ENCODE peak calls at places on chromosomes 16 and 17, in nine cellular contexts. K is body of pancreas; S is psoas muscle; C is right atrium auricular region; Q is SJSA1; G is OCI-LY7; Y is effector memory CD4-positive, alpha-beta T cell; U is neural progenitor cell; A is ascending aorta. W is an unnamed sample.

GRCh38 chr17:78599419-78599818 is 22.2 kb upstream of the DNAH17 start:
- DNase-seq in C (no peak), Y (no peak), S (no peak), Q (no peak), K (no peak), U (no peak), A (no peak), G (no peak), W (no peak)

GRCh38 chr17:32596666-32597065 is 109.9 kb downstream of the CDK5R1 start:
- DNase-seq in S (no peak), U (no peak), A (no peak), Y (no peak), K (no peak), Q (no peak), G (no peak), C (no peak), W (no peak)

GRCh38 chr16:75256059-75256870 is 4.8 kb upstream of the BCAR1 start:
- DNase-seq in S (peak; percentile 64), Q (no peak), C (no peak), Y (no peak), K (peak; percentile 41), G (no peak), A (peak; percentile 86), U (no peak), W (peak; percentile 62)

GRCh38 chr16:10876799-10877341 is at the start of gene CIITA:
- DNase-seq in Q (no peak), G (peak; percentile 97), Y (peak; percentile 11), K (peak; percentile 71), C (peak; percentile 84), A (peak; percentile 88), S (peak; percentile 82), U (no peak), W (no peak)

GRCh38 chr17:50133028-50133768 is 3.2 kb upstream of the SAMD14 start:
- DNase-seq in Q (no peak), G (no peak), A (peak; percentile 87), Y (no peak), S (peak; percentile 89), C (no peak), K (peak; percentile 71), U (no peak), W (peak; percentile 76)

GRCh38 chr17:27319536-27320221 is 25.8 kb downstream of the WSB1 start:
- DNase-seq in A (peak; percentile 72), G (no peak), C (no peak), U (no peak), Q (no peak), K (peak; percentile 89), S (peak; percentile 91), Y (no peak), W (no peak)

GRCh38 chr17:65268832-65269231 is 131.7 kb downstream of the RGS9 start:
- DNase-seq in U (no peak), G (no peak), S (no peak), C (no peak), Y (no peak), A (no peak), Q (no peak), K (no peak), W (no peak)

GRCh38 chr16:31458073-31458834 is 1.0 kb upstream of the ARMC5 start:
- DNase-seq in Y (peak; percentile 45), U (peak; percentile 69), G (peak; percentile 77), Q (no peak), K (peak; percentile 60), S (peak; percentile 89), A (no peak), C (no peak), W (peak; percentile 70)

GRCh38 chr17:50501054-50501453 is 7.2 kb upstream of the MYCBPAP start:
- DNase-seq in U (no peak), C (no peak), G (peak; percentile 37), K (no peak), S (no peak), Y (no peak), Q (no peak), A (no peak), W (no peak)

GRCh38 chr17:43211480-43212402 is at the start of gene TMEM106A:
- DNase-seq in A (peak; percentile 89), Q (peak; percentile 88), U (peak; percentile 82), C (peak; percentile 81), Y (peak; percentile 58), S (peak; percentile 84), G (peak; percentile 81), K (peak; percentile 89), W (peak; percentile 87)

GRCh38 chr17:36534117-36534880 is at the start of gene MYO19:
- DNase-seq in S (peak; percentile 84), C (peak; percentile 68), U (peak; percentile 92), Y (no peak), G (peak; percentile 66), A (peak; percentile 80), Q (peak; percentile 58), K (peak; percentile 73), W (peak; percentile 59)

GRCh38 chr17:36534881-36535668 is at the start of gene PIGW:
- DNase-seq in C (peak; percentile 85), U (peak; percentile 95), S (peak; percentile 95), K (peak; percentile 86), A (peak; percentile 92), G (peak; percentile 94), Q (peak; percentile 88), Y (peak; percentile 73), W (peak; percentile 90)

GRCh38 chr17:36532435-36532975 is 2.2 kb downstream of the MYO19 start:
- DNase-seq in K (no peak), U (no peak), Y (no peak), A (no peak), G (no peak), C (no peak), S (no peak), Q (no peak), W (no peak)

GRCh38 chr17:36535669-36536081 is 888 bp downstream of the PIGW start:
- DNase-seq in G (no peak), K (no peak), S (no peak), A (no peak), C (no peak), Y (no peak), U (no peak), Q (no peak), W (no peak)
- H3K27ac ChIP-seq in G (peak overlapping the region; percentile 91), K (peak overlapping the region; percentile 92), S (peak overlapping the region; percentile 100), A (peak overlapping the region; percentile 99), C (peak overlapping the region; percentile 91), Y (peak overlapping the region; percentile 92), U (no peak overlapping the region), Q (peak overlapping the region; percentile 91), W (peak overlapping the region; percentile 98)

GRCh38 chr17:38332735-38333134 is 11.0 kb downstream of the GPR179 start:
- DNase-seq in C (no peak), S (no peak), Y (no peak), G (no peak), A (no peak), K (no peak), Q (no peak), U (no peak), W (no peak)

GRCh38 chr17:38329808-38330730 is 13.7 kb downstream of the GPR179 start:
- DNase-seq in Q (no peak), A (no peak), Y (no peak), S (no peak), K (no peak), C (no peak), G (no peak), U (no peak), W (no peak)

GRCh38 chr17:38328620-38329019 is 15.1 kb downstream of the GPR179 start:
- DNase-seq in U (no peak), K (no peak), G (peak; percentile 55), C (no peak), Y (no peak), S (no peak), Q (no peak), A (no peak), W (no peak)

GRCh38 chr17:38329284-38329683 is 14.5 kb downstream of the GPR179 start:
- DNase-seq in S (no peak), Y (no peak), K (no peak), A (no peak), Q (no peak), C (no peak), G (no peak), U (no peak), W (no peak)

DNA sequence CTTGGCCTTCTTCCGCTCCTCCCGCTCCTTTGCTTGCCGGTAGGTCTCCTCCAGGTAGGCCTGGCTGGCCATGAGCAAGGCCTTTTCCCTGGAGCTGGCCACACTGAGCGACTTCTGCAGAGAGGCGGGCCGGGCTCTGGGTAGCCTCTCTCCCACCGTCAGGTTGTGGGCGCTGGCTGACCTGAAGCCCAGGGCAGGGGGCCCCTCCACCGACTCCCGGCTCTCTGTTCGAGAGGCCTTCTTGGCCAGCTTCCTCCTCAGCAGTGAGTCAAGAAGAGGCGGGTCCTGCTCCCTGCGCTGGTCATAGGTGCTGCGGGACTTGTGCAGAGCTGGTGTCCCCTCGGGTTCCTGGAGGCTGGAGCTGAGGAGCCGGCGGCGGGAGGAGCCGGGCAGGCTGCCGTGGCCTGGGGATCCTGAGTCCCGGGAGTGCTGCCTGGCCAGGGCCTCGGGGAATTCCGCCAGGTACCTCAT is 12.8 kb downstream of the GPR179 start:
- DNase-seq in G (no peak), K (no peak), A (no peak), C (no peak), S (no peak), U (no peak), Y (no peak), Q (no peak), W (peak; percentile 46)
- H3K4me1 ChIP-seq in G (peaks cover 35% of the 10 kb centered on the region), K (no peaks in the 10 kb centered on the region), A (no peaks in the 10 kb centered on the region), C (peaks cover 7% of the 10 kb centered on the region), S (no peaks in the 10 kb centered on the region), U (peaks cover 6% of the 10 kb centered on the region), Y (no peaks in the 10 kb centered on the region), Q (no peaks in the 10 kb centered on the region), W (no peaks in the 10 kb centered on the region)

GRCh38 chr16:17371014-17371296 is 99.8 kb downstream of the XYLT1 start:
- DNase-seq in U (no peak), K (no peak), G (no peak), Y (no peak), A (no peak), C (no peak), S (no peak), Q (no peak), W (no peak)
- H3K4me3 ChIP-seq in U (no peak overlapping the region), K (no peak overlapping the region), G (peak overlapping the region; percentile 61), Y (no peak overlapping the region), A (no peak overlapping the region), C (no peak overlapping the region), S (no peak overlapping the region), Q (no peak overlapping the region), W (no peak overlapping the region)

DNA sequence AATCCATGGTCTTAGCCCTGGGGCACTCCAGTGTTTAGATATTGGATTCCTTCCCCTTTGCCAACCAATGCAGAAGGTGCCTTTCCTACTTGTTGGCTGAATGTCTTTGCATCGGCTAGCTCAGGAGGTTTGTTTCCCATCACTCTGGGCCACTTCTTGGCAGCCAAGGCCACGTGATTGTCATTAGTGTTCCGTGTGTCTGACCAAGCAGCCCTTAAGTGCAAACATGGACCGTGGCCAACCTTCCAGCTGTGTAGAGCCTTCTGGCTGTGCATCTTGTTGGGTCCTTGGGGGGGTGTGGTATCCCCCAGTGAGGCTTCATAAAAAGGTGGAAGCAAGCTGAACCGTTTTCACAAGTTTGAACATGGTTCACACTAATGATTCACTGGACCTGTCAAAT is 66.0 kb downstream of the GNAO1 start:
- DNase-seq in G (no peak), U (no peak), Y (no peak), K (peak; percentile 54), A (no peak), C (no peak), S (peak; percentile 74), Q (no peak), W (no peak)
- H3K27ac ChIP-seq in G (no peak overlapping the region), U (no peak overlapping the region), Y (no peak overlapping the region), K (no peak overlapping the region), A (no peak overlapping the region), C (peak overlapping the region; percentile 88), S (no peak overlapping the region), Q (no peak overlapping the region), W (no peak overlapping the region)

GRCh38 chr16:56983211-56983751 is 6.1 kb upstream of the NLRC5 start:
- DNase-seq in G (no peak), K (peak; percentile 31), A (no peak), C (no peak), Q (no peak), S (no peak), U (no peak), Y (no peak), W (no peak)
- H3K4me1 ChIP-seq in G (peaks cover 100% of the 10 kb centered on the region), K (peaks cover 20% of the 10 kb centered on the region), A (peaks cover 14% of the 10 kb centered on the region), C (peaks cover 23% of the 10 kb centered on the region), Q (peaks cover 11% of the 10 kb centered on the region), S (no peaks in the 10 kb centered on the region), U (peaks cover 12% of the 10 kb centered on the region), Y (peaks cover 36% of the 10 kb centered on the region), W (peaks cover 67% of the 10 kb centered on the region)

W was measured in left lung.